ENCODE peak calls at places on chromosomes 6 and 20, in six cellular contexts. L is HFFc6; C is activated T-helper 1 cell treated with anti-CD3 and anti-CD28 coated beads, Interleukin-2, amount 50 U/mL, for 16 hours; I is brain microvascular endothelial cell; X is endothelial cell; D is IMR-90. Y is an unnamed sample.

GRCh38 chr6:161242779-161243693 is 30.8 kb downstream of the AGPAT4 start:
- DNase-seq in L (no peak), C (no peak), I (no peak), X (peak), D (peak), Y (peak)

GRCh38 chr20:58072695-58073671 is 155.5 kb downstream of the ANKRD60 start:
- DNase-seq in L (no peak), C (no peak), I (no peak), X (no peak), D (no peak), Y (no peak)

GRCh38 chr20:4820833-4821518 is 99.3 kb downstream of the PRND start:
- DNase-seq in L (peak), C (no peak), I (peak), X (no peak), D (peak), Y (peak)

GRCh38 chr20:31909253-31910070 is 39.0 kb downstream of the TTLL9 start:
- DNase-seq in L (no peak), C (no peak), I (no peak), X (no peak), D (no peak), Y (no peak)

GRCh38 chr20:38840053-38840893 is 34.8 kb downstream of the PPP1R16B start:
- DNase-seq in L (no peak), C (peak), I (no peak), X (no peak), D (no peak), Y (peak)

GRCh38 chr6:26275663-26276062 is 89.3 kb upstream of the BTN3A2 start:
- DNase-seq in L (no peak), C (no peak), I (no peak), X (no peak), D (no peak), Y (no peak)

GRCh38 chr20:51831891-51832675 is 29.8 kb upstream of the SALL4 start:
- DNase-seq in L (peak), C (no peak), I (no peak), X (no peak), D (peak), Y (no peak)

GRCh38 chr6:30234361-30234760 is 21.2 kb upstream of the TRIM26 start:
- DNase-seq in L (no peak), C (no peak), I (no peak), X (no peak), D (peak), Y (peak)

GRCh38 chr6:106223300-106223930 is 102.1 kb downstream of the ATG5 start:
- DNase-seq in L (peak), C (peak), I (peak), X (peak), D (peak), Y (peak)

GRCh38 chr6:44567406-44567805 is 179.9 kb downstream of the CDC5L start:
- DNase-seq in L (no peak), C (no peak), I (no peak), X (no peak), D (no peak), Y (peak)

Y was measured in fibroblast of pulmonary artery.